ENCODE peak calls at places on chromosomes 5 and 9, in eight cellular contexts. T is left ventricle myocardium inferior, L is HCT116, P is ascending aorta, Q is H1, C is neuronal stem cell, O is tibial artery, E is tibial nerve. W is an unnamed sample.

GRCh38 chr5:108727639-108728565 is 19.8 kb upstream of the FER start:
- DNase-seq in T (peak; percentile 92), L (peak; percentile 82), P (peak; percentile 94), Q (peak; percentile 93), C (peak; percentile 84), O (peak; percentile 92), E (peak; percentile 83), W (peak; percentile 86)

GRCh38 chr5:177403194-177403825 is 2.8 kb upstream of the PFN3 start:
- DNase-seq in T (no peak), L (no peak), P (no peak), Q (peak; percentile 74), C (peak; percentile 32), O (no peak), E (no peak), W (no peak)

GRCh38 chr5:98109561-98110006 is 663.9 kb upstream of the RGMB start:
- DNase-seq in T (no peak), L (no peak), P (no peak), Q (no peak), C (no peak), O (no peak), E (no peak), W (peak; percentile 93)

GRCh38 chr5:149256451-149256850 is 15.2 kb upstream of the AFAP1L1 start:
- DNase-seq in T (no peak), L (no peak), P (no peak), Q (no peak), C (no peak), O (no peak), E (no peak), W (no peak)

GRCh38 chr5:123429993-123430392 is 6.8 kb upstream of the CEP120 start:
- DNase-seq in T (no peak), L (peak; percentile 23), P (no peak), Q (no peak), C (no peak), O (peak; percentile 35), E (no peak), W (peak; percentile 80)

GRCh38 chr5:74639538-74640449 is 734 bp downstream of the ENC1 start:
- DNase-seq in T (peak; percentile 46), L (no peak), P (peak; percentile 67), Q (peak; percentile 67), C (no peak), O (peak; percentile 31), E (no peak), W (no peak)

GRCh38 chr5:97547999-97548797 is 365.2 kb upstream of the RIOK2 start:
- DNase-seq in T (no peak), L (no peak), P (no peak), Q (no peak), C (no peak), O (no peak), E (no peak), W (no peak)

GRCh38 chr9:86413966-86414880 is 60.0 kb upstream of the TUT7 start:
- DNase-seq in T (no peak), L (no peak), P (no peak), Q (no peak), C (peak; percentile 31), O (no peak), E (no peak), W (no peak)

GRCh38 chr9:35774907-35775635 is 16.3 kb upstream of the NPR2 start:
- DNase-seq in T (no peak), L (no peak), P (no peak), Q (peak; percentile 52), C (no peak), O (peak; percentile 34), E (no peak), W (no peak)

GRCh38 chr9:133837644-133838597 is 99.8 kb upstream of the SARDH start:
- DNase-seq in T (no peak), L (no peak), P (no peak), Q (no peak), C (peak; percentile 45), O (no peak), E (no peak), W (no peak)

GRCh38 chr9:131862261-131862660 is 122.4 kb upstream of the RAPGEF1 start:
- DNase-seq in T (no peak), L (no peak), P (no peak), Q (no peak), C (no peak), O (no peak), E (no peak), W (no peak)

GRCh38 chr5:151040211-151040747 is 19.9 kb downstream of the GPX3 start:
- DNase-seq in T (peak; percentile 13), L (peak; percentile 43), P (no peak), Q (no peak), C (no peak), O (peak; percentile 49), E (no peak), W (no peak)

GRCh38 chr5:39178856-39179255 is 40.5 kb downstream of the FYB1 start:
- DNase-seq in T (no peak), L (no peak), P (no peak), Q (no peak), C (no peak), O (no peak), E (no peak), W (no peak)

GRCh38 chr5:122704247-122705036 is 70.4 kb upstream of the SNX2 start:
- DNase-seq in T (no peak), L (peak; percentile 43), P (no peak), Q (no peak), C (no peak), O (no peak), E (no peak), W (peak; percentile 52)

GRCh38 chr5:54180616-54181015 is 129.8 kb downstream of the ARL15 start:
- DNase-seq in T (no peak), L (no peak), P (no peak), Q (no peak), C (peak; percentile 67), O (no peak), E (no peak), W (peak; percentile 12)

GRCh38 chr9:109014267-109015025 is 1.1 kb upstream of the CTNNAL1 start:
- DNase-seq in T (no peak), L (no peak), P (peak; percentile 76), Q (no peak), C (no peak), O (peak; percentile 34), E (no peak), W (peak; percentile 64)

GRCh38 chr5:163459465-163459887 is 426 bp downstream of the NUDCD2 start:
- DNase-seq in T (no peak), L (no peak), P (no peak), Q (no peak), C (no peak), O (no peak), E (no peak), W (no peak)

GRCh38 chr9:575139-575538 is 266.4 kb upstream of the DMRT1 start:
- DNase-seq in T (no peak), L (no peak), P (no peak), Q (no peak), C (no peak), O (no peak), E (no peak), W (no peak)

GRCh38 chr9:26685857-26686256 is 206.7 kb downstream of the CAAP1 start:
- DNase-seq in T (no peak), L (no peak), P (no peak), Q (no peak), C (no peak), O (no peak), E (no peak), W (no peak)

GRCh38 chr9:97176206-97176605 is 131.3 kb upstream of the CCDC180 start:
- DNase-seq in T (no peak), L (no peak), P (no peak), Q (no peak), C (no peak), O (no peak), E (no peak), W (no peak)

GRCh38 chr9:4934976-4935672 is 49.9 kb upstream of the JAK2 start:
- DNase-seq in T (no peak), L (no peak), P (no peak), Q (no peak), C (peak; percentile 45), O (no peak), E (no peak), W (no peak)

GRCh38 chr9:92325269-92325990 is at the start of the genes CENPP and NOL8:
- DNase-seq in T (peak; percentile 82), L (peak; percentile 88), P (peak; percentile 92), Q (peak; percentile 85), C (peak; percentile 91), O (peak; percentile 85), E (peak; percentile 80), W (peak; percentile 84)
- H3K27ac ChIP-seq in T (peak within 1 kb of the TSS; percentile 97), L (peak within 1 kb of the TSS; percentile 87), P (peak within 1 kb of the TSS; percentile 97), Q (peak within 1 kb of the TSS; percentile 97), C (peak within 1 kb of the TSS; percentile 76), O (peak within 1 kb of the TSS; percentile 90), E (peak within 1 kb of the TSS; percentile 90), W (peak within 1 kb of the TSS; percentile 99)

GRCh38 chr5:178519804-178520203 is 70.4 kb downstream of the COL23A1 start:
- DNase-seq in T (no peak), L (no peak), P (no peak), Q (no peak), C (no peak), O (no peak), E (no peak), W (no peak)

GRCh38 chr5:178515776-178516561 is 74.2 kb downstream of the COL23A1 start:
- DNase-seq in T (no peak), L (no peak), P (no peak), Q (no peak), C (no peak), O (no peak), E (no peak), W (no peak)

GRCh38 chr5:178519155-178519554 is 71.0 kb downstream of the COL23A1 start:
- DNase-seq in T (no peak), L (no peak), P (no peak), Q (no peak), C (no peak), O (no peak), E (no peak), W (no peak)

GRCh38 chr5:178515019-178515418 is 75.2 kb downstream of the COL23A1 start:
- DNase-seq in T (no peak), L (no peak), P (no peak), Q (no peak), C (no peak), O (no peak), E (no peak), W (no peak)

DNA sequence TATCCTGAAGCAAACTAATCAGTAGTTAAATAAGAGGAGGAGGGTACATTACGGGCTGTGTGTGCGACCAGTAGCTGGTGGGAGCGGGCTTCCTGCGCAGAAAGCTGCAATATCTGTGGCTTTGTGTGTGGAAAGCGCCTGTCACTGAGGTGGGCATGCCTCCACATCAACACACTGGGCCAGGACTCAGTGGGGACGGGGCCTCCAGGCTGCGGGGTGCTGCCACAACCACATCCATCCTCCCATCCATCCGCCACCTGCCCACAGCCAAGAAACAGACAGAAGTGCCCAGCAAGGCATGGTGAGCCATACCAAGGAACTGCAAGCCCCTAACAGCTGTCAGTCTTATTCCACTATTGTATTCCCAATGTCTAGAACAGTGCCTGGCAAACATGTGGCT is 73.4 kb downstream of the COL23A1 start:
- DNase-seq in T (no peak), L (no peak), P (no peak), Q (no peak), C (no peak), O (no peak), E (no peak), W (no peak)
- H3K36me3 ChIP-seq in T (no peaks in the 10 kb centered on the region), L (no peaks in the 10 kb centered on the region), P (no peaks in the 10 kb centered on the region), Q (no peaks in the 10 kb centered on the region), C (no peaks in the 10 kb centered on the region), O (no peaks in the 10 kb centered on the region), E (no peaks in the 10 kb centered on the region), W (no peaks in the 10 kb centered on the region)

GRCh38 chr5:159536166-159536565 is 205.9 kb upstream of the IL12B start:
- DNase-seq in T (no peak), L (no peak), P (no peak), Q (no peak), C (no peak), O (no peak), E (no peak), W (no peak)
- H3K4me3 ChIP-seq in T (no peak overlapping the region), L (no peak overlapping the region), P (no peak overlapping the region), Q (no peak overlapping the region), C (no peak overlapping the region), O (no peak overlapping the region), E (no peak overlapping the region), W (no peak overlapping the region)

GRCh38 chr5:145980257-145980656 is 43.9 kb downstream of the SH3RF2 start:
- DNase-seq in T (no peak), L (no peak), P (no peak), Q (no peak), C (no peak), O (no peak), E (no peak), W (no peak)
- H3K27ac ChIP-seq in T (no peak overlapping the region), L (no peak overlapping the region), P (no peak overlapping the region), Q (no peak overlapping the region), C (no peak overlapping the region), O (no peak overlapping the region), E (no peak overlapping the region), W (no peak overlapping the region)